ENCODE peak calls at places on chromosome 3, in five cellular contexts. H is nephron progenitor cell, B is left ventricle myocardium inferior, E is suprapubic skin, S is tibial artery. V is an unnamed sample.

GRCh38 chr3:166663194-166663593 is 716.9 kb downstream of the ZBBX start:
- DNase-seq in B (no peak), E (no peak), S (no peak), H (no peak), V (no peak)

GRCh38 chr3:44301746-44302145 is 36.8 kb upstream of the TCAIM start:
- DNase-seq in H (no peak), E (no peak), S (no peak), B (no peak), V (no peak)

GRCh38 chr3:52428151-52429005 is 16.5 kb downstream of the SEMA3G start:
- DNase-seq in B (peak; percentile 50), S (peak; percentile 74), E (peak; percentile 75), H (peak; percentile 48), V (no peak)

GRCh38 chr3:45187597-45188210 is 38.4 kb downstream of the TMEM158 start:
- DNase-seq in S (no peak), H (no peak), B (no peak), E (no peak), V (no peak)

GRCh38 chr3:9231488-9231887 is 18.0 kb downstream of the SRGAP3 start:
- DNase-seq in E (no peak), H (no peak), B (no peak), S (no peak), V (no peak)

GRCh38 chr3:127611251-127611650 is 13.0 kb downstream of the MCM2 start:
- DNase-seq in S (no peak), E (no peak), B (no peak), H (no peak), V (no peak)

GRCh38 chr3:188202358-188203138 is 48.6 kb downstream of the LPP start:
- DNase-seq in S (no peak), B (no peak), E (no peak), H (no peak), V (no peak)

GRCh38 chr3:114643342-114643741 is 349.5 kb downstream of the TIGIT start:
- DNase-seq in S (no peak), B (no peak), H (no peak), E (no peak), V (no peak)

GRCh38 chr3:47225310-47225906 is 57.2 kb downstream of the KIF9 start:
- DNase-seq in H (no peak), B (no peak), E (no peak), S (no peak), V (no peak)

GRCh38 chr3:137110392-137110996 is 152.7 kb downstream of the IL20RB start:
- DNase-seq in E (no peak), S (no peak), B (no peak), H (no peak), V (no peak)

GRCh38 chr3:128195802-128196201 is 42.5 kb downstream of the EEFSEC start:
- DNase-seq in H (no peak), B (no peak), S (no peak), E (no peak), V (no peak)

GRCh38 chr3:57006949-57007419 is 53.5 kb upstream of the SPATA12 start:
- DNase-seq in E (no peak), S (peak; percentile 57), H (peak; percentile 36), B (no peak), V (no peak)

GRCh38 chr3:15936347-15936746 is 138.6 kb upstream of the ANKRD28 start:
- DNase-seq in S (no peak), E (no peak), B (no peak), H (no peak), V (no peak)

GRCh38 chr3:48504051-48504946 is at the start of gene SHISA5:
- DNase-seq in S (peak; percentile 83), B (peak; percentile 88), E (peak; percentile 83), H (peak; percentile 81), V (no peak)

GRCh38 chr3:119457260-119457659 is 6.2 kb downstream of the TMEM39A start:
- DNase-seq in H (no peak), B (no peak), E (no peak), S (peak; percentile 25), V (no peak)

GRCh38 chr3:172911142-172911541 is 160.6 kb downstream of the ECT2 start:
- DNase-seq in H (no peak), B (no peak), E (no peak), S (no peak), V (no peak)

GRCh38 chr3:183114779-183115178 is 15.5 kb upstream of the MCCC1 start:
- DNase-seq in B (no peak), H (no peak), E (no peak), S (no peak), V (peak; percentile 23)

GRCh38 chr3:171880471-171880870 is 37.3 kb downstream of the TMEM212 start:
- DNase-seq in B (no peak), E (no peak), S (no peak), H (no peak), V (no peak)

GRCh38 chr3:93984618-93985017 is 4.7 kb downstream of the ARL13B start:
- DNase-seq in S (no peak), H (no peak), E (no peak), B (no peak), V (no peak)

GRCh38 chr3:37779289-37780152 is 82.2 kb upstream of the CTDSPL start:
- DNase-seq in S (no peak), E (no peak), H (peak; percentile 33), B (no peak), V (no peak)

DNA sequence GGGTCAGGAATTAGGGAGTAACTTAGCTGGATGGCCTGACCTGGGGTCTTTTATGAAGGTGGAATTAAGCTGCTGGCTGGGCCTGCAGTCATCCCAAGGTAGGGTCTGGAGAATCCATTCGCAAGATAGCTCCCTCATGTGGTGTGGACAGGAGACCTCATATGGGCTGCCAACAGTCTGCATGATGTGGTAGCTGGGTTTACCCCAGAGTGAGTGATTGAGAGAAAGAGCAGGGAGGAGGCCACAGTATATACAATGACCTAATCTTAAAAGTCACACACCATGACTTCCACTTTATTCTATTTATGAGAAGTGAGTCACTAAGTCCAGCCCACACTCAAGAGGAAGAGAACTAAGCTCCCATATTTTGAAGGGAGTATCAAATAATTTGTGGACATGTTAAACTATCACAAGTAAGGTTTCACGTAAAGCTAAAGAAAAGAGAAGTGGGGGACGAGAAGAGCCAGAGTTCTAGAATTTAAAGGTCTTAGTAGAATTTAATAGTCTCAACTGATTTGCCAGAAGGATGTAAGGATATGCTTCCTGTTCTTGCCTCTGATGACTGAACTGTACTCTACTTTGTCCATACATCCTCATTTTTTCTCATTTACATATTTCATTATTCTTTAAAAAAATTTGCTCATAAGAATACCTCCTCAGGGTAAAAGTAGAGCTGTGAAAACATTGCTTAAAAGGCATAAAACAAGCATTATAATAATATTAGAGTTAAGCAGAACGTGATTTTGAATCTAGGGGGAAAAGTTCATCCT is 184.4 kb downstream of the PEX5L start:
- DNase-seq in B (no peak), H (no peak), S (no peak), E (no peak), V (no peak)
- TF ChIP-seq CTCF in B (no peak), H (no peak), S (no peak), E (no peak), V (no peak)

GRCh38 chr3:149016242-149016641 is 24.9 kb downstream of the GYG1 start:
- DNase-seq in E (no peak), S (no peak), H (no peak), B (no peak), V (no peak)
- TF ChIP-seq CTCF in E (no peak), S (no peak), H (no peak), B (no peak), V (no peak)

DNA sequence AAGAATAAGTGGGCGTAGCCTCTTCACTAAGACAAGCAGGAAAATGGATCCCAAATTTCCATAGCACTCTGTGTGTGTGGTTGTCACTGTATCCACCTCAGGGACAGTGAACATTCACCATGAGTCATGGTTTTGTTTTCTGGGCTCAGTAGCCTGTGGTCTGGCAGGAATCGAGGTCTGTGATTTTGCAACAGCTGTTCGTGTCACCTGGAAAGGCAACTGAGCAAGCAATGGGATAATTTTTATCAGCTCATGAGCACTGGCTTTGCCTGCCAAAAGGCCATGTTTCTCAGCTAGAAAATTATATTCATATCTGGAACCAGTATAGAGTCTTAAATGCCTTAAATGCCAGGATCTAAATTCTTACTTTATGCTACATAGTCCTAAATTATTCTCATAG is 60.9 kb downstream of the STRIT1 start:
- DNase-seq in H (no peak), S (peak; percentile 86), E (peak; percentile 83), B (peak; percentile 59), V (no peak)
- TF ChIP-seq CTCF in H (no peak), S (no peak), E (no peak), B (no peak), V (no peak)

DNA sequence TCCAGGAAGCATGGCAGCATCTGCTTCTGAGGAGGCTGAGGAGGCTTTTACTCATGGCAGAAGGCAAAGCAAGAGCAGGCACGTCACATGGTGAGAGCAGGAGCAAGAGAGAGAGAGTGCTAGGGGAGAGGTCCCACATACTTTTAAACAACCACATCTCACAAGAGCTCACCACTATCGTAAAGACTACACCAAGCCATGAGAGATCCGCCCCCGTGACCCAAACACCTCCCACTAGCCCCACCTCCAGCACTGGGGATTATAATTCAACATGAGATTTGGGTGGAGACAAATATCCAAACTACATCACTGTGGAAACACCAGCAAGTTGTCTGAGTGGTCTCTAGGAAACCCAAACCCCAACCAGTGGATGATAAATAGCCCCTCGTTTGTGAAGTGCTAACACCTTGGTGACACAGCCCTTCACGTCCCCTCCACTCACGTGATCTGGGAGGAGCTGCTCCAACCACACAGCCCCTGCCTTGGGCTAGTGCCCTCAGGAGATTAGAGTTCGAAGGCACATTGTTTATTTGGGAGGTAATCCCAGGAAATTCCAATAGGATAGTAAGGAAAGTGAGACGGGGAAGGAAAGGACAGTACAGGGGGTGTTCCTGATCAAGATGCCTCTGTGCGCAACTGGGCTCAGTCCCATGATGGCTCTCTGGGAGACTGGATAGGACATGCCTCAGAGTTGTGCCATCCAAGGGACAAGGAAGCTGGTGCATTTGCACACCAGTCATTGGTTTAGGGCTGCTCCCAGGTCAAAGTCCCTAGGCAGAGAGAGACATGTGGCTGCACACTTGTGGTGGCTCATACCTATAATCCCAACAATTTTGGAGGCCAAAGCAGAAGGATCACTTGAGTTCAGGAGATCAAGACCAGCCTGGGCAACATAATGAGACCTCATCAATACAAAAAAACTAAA is 80.6 kb upstream of the CTNNB1 start:
- DNase-seq in H (no peak), B (no peak), E (no peak), S (no peak), V (no peak)
- TF ChIP-seq CTCF in H (no peak), B (no peak), E (no peak), S (no peak), V (no peak)

DNA sequence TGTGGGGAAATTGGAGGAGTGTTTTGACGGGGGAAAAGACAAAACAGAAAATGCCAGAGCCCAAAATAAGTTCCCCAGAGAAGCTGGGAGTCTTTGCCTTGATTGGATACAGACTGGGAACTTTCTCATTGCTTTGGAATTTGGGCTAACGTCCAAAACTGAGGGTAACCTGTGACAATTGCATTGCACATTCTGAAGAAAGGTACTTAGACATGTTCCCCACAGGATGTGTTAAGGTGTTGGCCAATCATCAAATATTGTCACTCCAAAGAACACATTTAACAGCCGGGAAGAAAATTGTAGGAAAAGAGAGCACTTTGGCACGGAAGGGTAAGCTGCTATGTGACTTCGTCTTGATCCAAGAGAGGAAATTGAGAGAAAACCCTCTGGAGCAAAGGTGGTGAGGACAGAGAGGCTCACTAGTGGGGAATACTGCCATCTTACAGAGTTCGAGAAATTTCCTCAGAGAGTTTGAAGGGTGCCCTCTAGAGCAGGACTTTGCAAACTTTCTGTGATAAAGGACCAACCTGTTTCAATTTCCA is 619.5 kb upstream of the TBL1XR1 start:
- DNase-seq in B (no peak), H (no peak), E (no peak), S (no peak), V (no peak)
- TF ChIP-seq CTCF in B (peak; percentile 25), H (no peak), E (no peak), S (peak; percentile 27), V (peak; percentile 25)